ENCODE peak calls at places on chromosomes 3 and 15, in four cellular contexts. L is tibial nerve, D is fibroblast of pulmonary artery, V is H1. H is an unnamed sample.

GRCh38 chr3:148149556-148149955 is 548.1 kb upstream of the AGTR1 start:
- DNase-seq in L (no peak), D (no peak), V (no peak), H (no peak)

GRCh38 chr15:29852201-29852600 is 29.9 kb upstream of the TJP1 start:
- DNase-seq in L (no peak), D (no peak), V (no peak), H (no peak)

GRCh38 chr15:92796163-92796611 is 103.9 kb upstream of the CHD2 start:
- DNase-seq in L (no peak), D (no peak), V (no peak), H (no peak)

GRCh38 chr3:188834349-188834748 is 337.4 kb upstream of the TPRG1 start:
- DNase-seq in L (no peak), D (no peak), V (no peak), H (no peak)

GRCh38 chr3:75781079-75781745 is 4.1 kb downstream of the ZNF717 start:
- DNase-seq in L (no peak), D (peak), V (no peak), H (no peak)

GRCh38 chr15:35720984-35721383 is 175.0 kb upstream of the DPH6 start:
- DNase-seq in L (no peak), D (no peak), V (no peak), H (no peak)

GRCh38 chr3:142498397-142499180 is 50.8 kb upstream of the XRN1 start:
- DNase-seq in L (no peak), D (peak), V (no peak), H (peak)

GRCh38 chr3:40254898-40255297 is 54.6 kb upstream of the EIF1B start:
- DNase-seq in L (no peak), D (no peak), V (no peak), H (no peak)

GRCh38 chr15:98674336-98674735 is 26.0 kb downstream of the IGF1R start:
- DNase-seq in L (no peak), D (peak), V (no peak), H (no peak)

GRCh38 chr3:47315069-47315647 is 32.4 kb downstream of the KLHL18 start:
- DNase-seq in L (peak), D (peak), V (no peak), H (no peak)

GRCh38 chr3:189590223-189590622 is 41.0 kb upstream of the TP63 start:
- DNase-seq in L (no peak), D (no peak), V (no peak), H (no peak)

GRCh38 chr3:138197058-138197457 is 10.0 kb downstream of the ARMC8 start:
- DNase-seq in L (no peak), D (peak), V (no peak), H (peak)

GRCh38 chr3:171770689-171771620 is 39.3 kb downstream of the PLD1 start:
- DNase-seq in L (peak), D (peak), V (no peak), H (peak)

GRCh38 chr3:64417816-64418215 is 192.6 kb upstream of the PRICKLE2 start:
- DNase-seq in L (no peak), D (peak), V (no peak), H (no peak)

GRCh38 chr15:33086500-33087141 is 107.9 kb downstream of the FMN1 start:
- DNase-seq in L (no peak), D (peak), V (no peak), H (peak)

GRCh38 chr3:152190636-152191183 is 78.0 kb upstream of the MBNL1 start:
- DNase-seq in L (no peak), D (no peak), V (no peak), H (no peak)

GRCh38 chr3:114299421-114299820 is 5.6 kb downstream of the TIGIT start:
- DNase-seq in L (no peak), D (peak), V (no peak), H (peak)

GRCh38 chr15:46442196-46442595 is 807.4 kb downstream of the SQOR start:
- DNase-seq in L (no peak), D (peak), V (no peak), H (no peak)

GRCh38 chr3:136750922-136751258 is 1.3 kb downstream of the STAG1 start:
- DNase-seq in L (no peak), D (peak), V (no peak), H (no peak)

GRCh38 chr3:66182228-66182627 is 38.6 kb upstream of the SLC25A26 start:
- DNase-seq in L (no peak), D (peak), V (no peak), H (no peak)

GRCh38 chr3:48215876-48216275 is 7.4 kb upstream of the CAMP start:
- DNase-seq in L (peak), D (peak), V (no peak), H (no peak)

GRCh38 chr15:99331366-99331765 is 80.1 kb downstream of the LRRC28 start:
- DNase-seq in L (no peak), D (no peak), V (no peak), H (no peak)

GRCh38 chr3:46947981-46948791 is 28.4 kb downstream of the CCDC12 start:
- DNase-seq in L (no peak), D (peak), V (no peak), H (no peak)

GRCh38 chr3:33383951-33384350 is 56.3 kb downstream of the UBP1 start:
- DNase-seq in L (no peak), D (no peak), V (no peak), H (no peak)

GRCh38 chr3:102536479-102536878 is 101.7 kb downstream of the ZPLD1 start:
- DNase-seq in L (no peak), D (peak), V (no peak), H (peak)

GRCh38 chr3:8253201-8253600 is 248.4 kb upstream of the LMCD1 start:
- DNase-seq in L (no peak), D (no peak), V (no peak), H (no peak)

GRCh38 chr3:151581046-151581445 is 120.2 kb upstream of the IGSF10 start:
- DNase-seq in L (no peak), D (no peak), V (no peak), H (no peak)

GRCh38 chr3:193863657-193864323 is 270.8 kb downstream of the OPA1 start:
- DNase-seq in L (peak), D (peak), V (no peak), H (no peak)

GRCh38 chr15:31325432-31325975 is 1.1 kb upstream of the KLF13 start:
- DNase-seq in L (peak), D (no peak), V (no peak), H (peak)

GRCh38 chr3:29194139-29194538 is 86.7 kb upstream of the RBMS3 start:
- DNase-seq in L (no peak), D (no peak), V (no peak), H (no peak)

GRCh38 chr15:81229596-81229995 is 32.9 kb downstream of the IL16 start:
- DNase-seq in L (peak), D (no peak), V (no peak), H (no peak)

GRCh38 chr3:63661242-63661641 is 8.8 kb downstream of the SNTN start:
- DNase-seq in L (no peak), D (peak), V (no peak), H (no peak)

GRCh38 chr15:92801412-92801773 is 98.7 kb upstream of the CHD2 start:
- DNase-seq in L (no peak), D (peak), V (no peak), H (no peak)

GRCh38 chr15:85865070-85865684 is 70.5 kb upstream of the KLHL25 start:
- DNase-seq in L (no peak), D (peak), V (peak), H (peak)
- TF ChIP-seq CTCF in L (peak), D (peak), V (peak), H (peak)

GRCh38 chr3:61559108-61559731 is 2.2 kb upstream of the PTPRG start:
- DNase-seq in L (no peak), D (peak), V (no peak), H (no peak)
- TF ChIP-seq CTCF in L (no peak), D (peak), V (no peak), H (no peak)

DNA sequence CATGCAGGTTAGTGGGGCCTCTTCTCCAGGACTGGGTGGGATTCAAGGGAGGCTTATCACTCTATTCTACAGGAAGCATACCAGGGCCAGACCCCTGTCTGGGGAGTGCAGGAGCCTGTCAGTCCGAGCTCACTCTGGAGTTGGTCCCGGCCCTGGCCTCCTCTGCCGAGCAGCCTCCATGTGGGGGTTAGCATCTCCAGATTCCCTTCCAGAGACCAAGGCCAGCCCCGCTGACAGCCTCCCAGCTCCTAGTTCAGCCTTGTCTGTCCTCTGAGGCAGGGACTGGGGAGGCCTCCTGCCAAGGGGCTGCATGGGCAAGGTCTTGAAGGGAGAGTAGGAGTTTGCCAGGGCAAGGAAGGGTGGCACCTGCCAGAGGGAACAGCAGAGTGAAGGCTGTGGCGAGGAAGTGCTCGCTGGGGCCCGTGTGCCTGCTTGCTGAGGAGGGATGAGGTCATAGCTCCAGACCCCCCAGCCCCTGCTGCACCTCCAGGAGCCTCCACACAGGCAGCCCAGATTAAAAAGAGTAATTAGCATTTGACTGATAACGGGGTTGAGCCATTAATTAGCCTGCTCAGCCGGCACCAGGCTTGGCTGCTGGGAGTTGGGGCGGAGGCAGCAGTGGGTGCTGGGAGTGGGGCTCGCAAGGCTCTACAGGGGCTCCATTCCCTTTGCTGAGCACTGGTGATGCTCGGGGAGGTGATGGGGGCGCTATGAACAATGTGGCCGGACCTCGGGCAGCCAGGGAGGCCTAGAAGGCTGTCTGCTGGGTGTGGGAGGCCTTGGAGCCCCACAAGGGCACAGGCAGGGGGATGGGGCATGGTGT is 54.3 kb downstream of the DNAJB8 start:
- DNase-seq in L (no peak), D (no peak), V (no peak), H (no peak)
- TF ChIP-seq CTCF in L (no peak), D (no peak), V (no peak), H (no peak)

DNA sequence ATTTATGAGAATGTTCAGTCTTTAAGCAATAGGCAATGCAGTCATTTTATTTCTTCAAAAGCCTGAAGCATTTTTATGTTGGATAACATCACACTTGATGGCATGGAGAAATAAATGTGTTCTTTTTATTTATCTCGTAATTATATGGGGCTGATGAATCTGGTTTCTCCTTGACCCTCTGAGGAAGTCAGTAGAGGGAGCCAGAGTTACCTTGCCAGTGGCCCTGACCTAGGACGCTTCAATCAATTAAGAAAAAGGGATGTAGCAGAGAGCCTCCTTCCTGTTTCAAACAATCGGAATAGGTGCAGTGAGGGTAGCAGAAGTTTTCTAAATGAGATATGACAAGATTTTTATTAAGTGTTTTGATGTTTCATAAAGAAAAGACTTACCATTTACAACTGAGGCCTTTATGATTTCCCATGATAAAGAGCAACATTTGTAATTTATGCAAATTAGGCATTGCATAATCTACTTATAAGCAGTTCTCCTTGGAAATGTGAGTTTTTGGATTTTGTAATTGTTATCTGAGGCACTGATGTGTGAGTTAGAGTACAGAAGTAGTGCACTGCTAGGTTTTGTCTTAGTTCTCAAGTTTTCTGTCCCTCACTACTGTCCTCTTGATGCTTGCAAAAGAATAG is 129.1 kb downstream of the RAP2B start:
- DNase-seq in L (no peak), D (peak), V (no peak), H (no peak)
- TF ChIP-seq CTCF in L (no peak), D (peak), V (peak), H (no peak)

GRCh38 chr3:14188367-14188766 is 9.8 kb downstream of the LSM3 start:
- DNase-seq in L (no peak), D (no peak), V (no peak), H (no peak)
- TF ChIP-seq CTCF in L (no peak), D (no peak), V (no peak), H (no peak)